ENCODE peak calls at places on chromosome 13, in five cellular contexts. One of them, this sample, is unnamed.

GRCh38 chr13:90717451-90717936 is 630.0 kb upstream of the MIR17HG start:
- DNase-seq in IMR-90: peak
- DNase-seq in nephron progenitor cell: no peak
- DNase-seq in AG09309: peak
- DNase-seq in GM06990: no peak
- DNase-seq in this sample: no peak

GRCh38 chr13:24512208-24513068 is at the start of gene PARP4:
- DNase-seq in nephron progenitor cell: peak
- DNase-seq in IMR-90: peak
- DNase-seq in AG09309: no peak
- DNase-seq in GM06990: peak
- DNase-seq in this sample: peak

GRCh38 chr13:51636349-51636890 is 52.2 kb downstream of the WDFY2 start:
- DNase-seq in GM06990: no peak
- DNase-seq in IMR-90: no peak
- DNase-seq in AG09309: no peak
- DNase-seq in nephron progenitor cell: no peak
- DNase-seq in this sample: no peak

GRCh38 chr13:49806126-49806536 is 13.6 kb upstream of the KPNA3 start:
- DNase-seq in IMR-90: no peak
- DNase-seq in nephron progenitor cell: no peak
- DNase-seq in GM06990: no peak
- DNase-seq in AG09309: no peak
- DNase-seq in this sample: no peak

GRCh38 chr13:33137726-33138125 is 121.5 kb downstream of the KL start:
- DNase-seq in IMR-90: no peak
- DNase-seq in nephron progenitor cell: no peak
- DNase-seq in GM06990: no peak
- DNase-seq in AG09309: no peak
- DNase-seq in this sample: no peak

GRCh38 chr13:23673354-23673753 is 103.1 kb downstream of the TNFRSF19 start:
- DNase-seq in IMR-90: peak
- DNase-seq in GM06990: no peak
- DNase-seq in AG09309: peak
- DNase-seq in nephron progenitor cell: no peak
- DNase-seq in this sample: no peak

GRCh38 chr13:111904166-111904565 is 162.8 kb upstream of the SOX1 start:
- DNase-seq in AG09309: no peak
- DNase-seq in IMR-90: no peak
- DNase-seq in nephron progenitor cell: no peak
- DNase-seq in GM06990: no peak
- DNase-seq in this sample: no peak

GRCh38 chr13:110301606-110302131 is 5.3 kb downstream of the COL4A1 start:
- DNase-seq in GM06990: no peak
- DNase-seq in IMR-90: peak
- DNase-seq in AG09309: no peak
- DNase-seq in nephron progenitor cell: no peak
- DNase-seq in this sample: no peak

GRCh38 chr13:44004881-44005280 is 125.2 kb downstream of the LACC1 start:
- DNase-seq in AG09309: peak
- DNase-seq in nephron progenitor cell: no peak
- DNase-seq in IMR-90: peak
- DNase-seq in GM06990: no peak
- DNase-seq in this sample: no peak

GRCh38 chr13:94534171-94534570 is 54.7 kb upstream of the DCT start:
- DNase-seq in IMR-90: peak
- DNase-seq in AG09309: no peak
- DNase-seq in nephron progenitor cell: no peak
- DNase-seq in GM06990: no peak
- DNase-seq in this sample: no peak

GRCh38 chr13:93603043-93603442 is 376.4 kb downstream of the GPC6 start:
- DNase-seq in IMR-90: peak
- DNase-seq in nephron progenitor cell: no peak
- DNase-seq in AG09309: peak
- DNase-seq in GM06990: no peak
- DNase-seq in this sample: no peak

GRCh38 chr13:113835461-113836274 is 28.2 kb downstream of the GAS6 start:
- DNase-seq in AG09309: peak
- DNase-seq in GM06990: no peak
- DNase-seq in nephron progenitor cell: peak
- DNase-seq in IMR-90: peak
- DNase-seq in this sample: peak

GRCh38 chr13:59747529-59747928 is 416.2 kb downstream of the DIAPH3 start:
- DNase-seq in IMR-90: no peak
- DNase-seq in nephron progenitor cell: no peak
- DNase-seq in AG09309: no peak
- DNase-seq in GM06990: no peak
- DNase-seq in this sample: no peak

GRCh38 chr13:34300559-34300958 is 482.6 kb downstream of the RFC3 start:
- DNase-seq in AG09309: no peak
- DNase-seq in nephron progenitor cell: no peak
- DNase-seq in IMR-90: no peak
- DNase-seq in GM06990: no peak
- DNase-seq in this sample: no peak

GRCh38 chr13:110055089-110055488 is 251.9 kb downstream of the COL4A1 start:
- DNase-seq in nephron progenitor cell: no peak
- DNase-seq in GM06990: no peak
- DNase-seq in AG09309: no peak
- DNase-seq in IMR-90: peak
- DNase-seq in this sample: no peak

GRCh38 chr13:39498471-39499114 is 104.4 kb downstream of the LHFPL6 start:
- DNase-seq in GM06990: no peak
- DNase-seq in nephron progenitor cell: no peak
- DNase-seq in IMR-90: no peak
- DNase-seq in AG09309: no peak
- DNase-seq in this sample: no peak

GRCh38 chr13:84810781-84811180 is 928.5 kb upstream of the SLITRK1 start:
- DNase-seq in AG09309: no peak
- DNase-seq in IMR-90: no peak
- DNase-seq in GM06990: no peak
- DNase-seq in nephron progenitor cell: no peak
- DNase-seq in this sample: no peak

GRCh38 chr13:76644906-76645305 is 241.3 kb downstream of the KCTD12 start:
- DNase-seq in IMR-90: no peak
- DNase-seq in nephron progenitor cell: no peak
- DNase-seq in GM06990: no peak
- DNase-seq in AG09309: no peak
- DNase-seq in this sample: no peak

GRCh38 chr13:40506592-40507446 is 159.6 kb downstream of the FOXO1 start:
- DNase-seq in AG09309: no peak
- DNase-seq in nephron progenitor cell: no peak
- DNase-seq in IMR-90: no peak
- DNase-seq in GM06990: no peak
- DNase-seq in this sample: no peak

GRCh38 chr13:42580644-42581043 is 6.7 kb downstream of the TNFSF11 start:
- DNase-seq in AG09309: no peak
- DNase-seq in nephron progenitor cell: no peak
- DNase-seq in IMR-90: no peak
- DNase-seq in GM06990: no peak
- DNase-seq in this sample: no peak

GRCh38 chr13:32423592-32423991 is 4.3 kb downstream of the N4BP2L1 start:
- DNase-seq in nephron progenitor cell: no peak
- DNase-seq in AG09309: no peak
- DNase-seq in GM06990: no peak
- DNase-seq in IMR-90: no peak
- DNase-seq in this sample: no peak

GRCh38 chr13:33832872-33833271 is 14.9 kb downstream of the RFC3 start:
- DNase-seq in GM06990: no peak
- DNase-seq in AG09309: no peak
- DNase-seq in IMR-90: no peak
- DNase-seq in nephron progenitor cell: no peak
- DNase-seq in this sample: no peak

GRCh38 chr13:113049521-113049941 is 56.1 kb upstream of the F7 start:
- DNase-seq in IMR-90: no peak
- DNase-seq in nephron progenitor cell: no peak
- DNase-seq in AG09309: no peak
- DNase-seq in GM06990: no peak
- DNase-seq in this sample: peak

GRCh38 chr13:77859450-77859849 is 59.2 kb downstream of the EDNRB start:
- DNase-seq in nephron progenitor cell: no peak
- DNase-seq in AG09309: no peak
- DNase-seq in GM06990: no peak
- DNase-seq in IMR-90: peak
- DNase-seq in this sample: no peak

GRCh38 chr13:57716295-57716694 is 84.8 kb downstream of the PCDH17 start:
- DNase-seq in GM06990: no peak
- DNase-seq in nephron progenitor cell: no peak
- DNase-seq in IMR-90: no peak
- DNase-seq in AG09309: no peak
- DNase-seq in this sample: no peak

GRCh38 chr13:111856571-111856970 is 210.4 kb upstream of the SOX1 start:
- DNase-seq in nephron progenitor cell: no peak
- DNase-seq in AG09309: no peak
- DNase-seq in GM06990: no peak
- DNase-seq in IMR-90: no peak
- DNase-seq in this sample: no peak

GRCh38 chr13:97395437-97396136 is 38.4 kb upstream of the RAP2A start:
- DNase-seq in IMR-90: peak
- DNase-seq in AG09309: peak
- DNase-seq in nephron progenitor cell: no peak
- DNase-seq in GM06990: no peak
- DNase-seq in this sample: no peak

GRCh38 chr13:97030705-97031452 is 36.6 kb upstream of the OXGR1 start:
- DNase-seq in AG09309: peak
- DNase-seq in GM06990: no peak
- DNase-seq in nephron progenitor cell: no peak
- DNase-seq in IMR-90: peak
- DNase-seq in this sample: no peak

GRCh38 chr13:111202745-111203144 is 87.6 kb downstream of the ARHGEF7 start:
- DNase-seq in IMR-90: peak
- DNase-seq in GM06990: peak
- DNase-seq in AG09309: peak
- DNase-seq in nephron progenitor cell: no peak
- DNase-seq in this sample: no peak

GRCh38 chr13:104006625-104007061 is 940.4 kb upstream of the SLC10A2 start:
- DNase-seq in GM06990: no peak
- DNase-seq in IMR-90: peak
- DNase-seq in nephron progenitor cell: no peak
- DNase-seq in AG09309: no peak
- DNase-seq in this sample: no peak

GRCh38 chr13:71054358-71054757 is 812.6 kb downstream of the DACH1 start:
- DNase-seq in IMR-90: no peak
- DNase-seq in AG09309: no peak
- DNase-seq in GM06990: no peak
- DNase-seq in nephron progenitor cell: no peak
- DNase-seq in this sample: no peak

GRCh38 chr13:107742544-107742943 is 472.8 kb downstream of the LIG4 start:
- DNase-seq in nephron progenitor cell: no peak
- DNase-seq in GM06990: no peak
- DNase-seq in IMR-90: no peak
- DNase-seq in AG09309: no peak
- DNase-seq in this sample: no peak
- TF ChIP-seq CTCF in nephron progenitor cell: no peak
- TF ChIP-seq CTCF in GM06990: no peak
- TF ChIP-seq CTCF in IMR-90: peak
- TF ChIP-seq CTCF in AG09309: no peak
- TF ChIP-seq CTCF in this sample: peak

GRCh38 chr13:46006688-46007452 is 45.7 kb downstream of the ZC3H13 start:
- DNase-seq in nephron progenitor cell: no peak
- DNase-seq in GM06990: no peak
- DNase-seq in AG09309: no peak
- DNase-seq in IMR-90: peak
- DNase-seq in this sample: no peak

GRCh38 chr13:46015374-46015773 is 37.2 kb downstream of the ZC3H13 start:
- DNase-seq in AG09309: peak
- DNase-seq in GM06990: no peak
- DNase-seq in nephron progenitor cell: no peak
- DNase-seq in IMR-90: no peak
- DNase-seq in this sample: no peak

GRCh38 chr13:46008631-46009030 is 43.9 kb downstream of the ZC3H13 start:
- DNase-seq in IMR-90: no peak
- DNase-seq in nephron progenitor cell: no peak
- DNase-seq in GM06990: no peak
- DNase-seq in AG09309: no peak
- DNase-seq in this sample: no peak

GRCh38 chr13:46012404-46012803 is 40.1 kb downstream of the ZC3H13 start:
- DNase-seq in nephron progenitor cell: no peak
- DNase-seq in IMR-90: no peak
- DNase-seq in AG09309: no peak
- DNase-seq in GM06990: no peak
- DNase-seq in this sample: no peak

GRCh38 chr13:46010148-46010547 is 42.4 kb downstream of the ZC3H13 start:
- DNase-seq in nephron progenitor cell: no peak
- DNase-seq in AG09309: no peak
- DNase-seq in GM06990: no peak
- DNase-seq in IMR-90: no peak
- DNase-seq in this sample: no peak
- TF ChIP-seq CTCF in nephron progenitor cell: peak
- TF ChIP-seq CTCF in AG09309: peak
- TF ChIP-seq CTCF in GM06990: no peak
- TF ChIP-seq CTCF in IMR-90: peak
- TF ChIP-seq CTCF in this sample: peak

DNA sequence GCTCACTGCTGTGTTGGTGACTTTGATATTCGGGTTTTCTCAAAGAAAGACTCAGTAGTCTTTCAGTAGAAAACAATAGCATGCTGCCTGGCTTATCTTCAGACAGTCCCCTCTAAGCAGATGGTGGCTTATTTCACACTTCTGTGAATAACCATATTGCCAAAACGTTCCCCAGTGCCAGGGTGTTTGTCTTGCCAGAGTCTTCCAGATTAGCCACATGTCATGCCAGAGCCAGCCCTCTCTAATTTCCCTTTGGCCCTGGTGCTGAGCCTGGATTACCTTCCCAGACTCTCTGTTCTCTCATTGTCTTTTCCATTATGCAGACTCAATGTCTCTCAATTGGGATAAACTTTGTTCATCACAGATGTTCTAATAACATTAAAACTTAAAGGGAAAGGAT is 488.0 kb upstream of the ATXN8OS start:
- DNase-seq in GM06990: no peak
- DNase-seq in AG09309: no peak
- DNase-seq in nephron progenitor cell: no peak
- DNase-seq in IMR-90: no peak
- DNase-seq in this sample: no peak
- TF ChIP-seq CTCF in GM06990: no peak
- TF ChIP-seq CTCF in AG09309: no peak
- TF ChIP-seq CTCF in nephron progenitor cell: no peak
- TF ChIP-seq CTCF in IMR-90: no peak
- TF ChIP-seq CTCF in this sample: no peak

DNA sequence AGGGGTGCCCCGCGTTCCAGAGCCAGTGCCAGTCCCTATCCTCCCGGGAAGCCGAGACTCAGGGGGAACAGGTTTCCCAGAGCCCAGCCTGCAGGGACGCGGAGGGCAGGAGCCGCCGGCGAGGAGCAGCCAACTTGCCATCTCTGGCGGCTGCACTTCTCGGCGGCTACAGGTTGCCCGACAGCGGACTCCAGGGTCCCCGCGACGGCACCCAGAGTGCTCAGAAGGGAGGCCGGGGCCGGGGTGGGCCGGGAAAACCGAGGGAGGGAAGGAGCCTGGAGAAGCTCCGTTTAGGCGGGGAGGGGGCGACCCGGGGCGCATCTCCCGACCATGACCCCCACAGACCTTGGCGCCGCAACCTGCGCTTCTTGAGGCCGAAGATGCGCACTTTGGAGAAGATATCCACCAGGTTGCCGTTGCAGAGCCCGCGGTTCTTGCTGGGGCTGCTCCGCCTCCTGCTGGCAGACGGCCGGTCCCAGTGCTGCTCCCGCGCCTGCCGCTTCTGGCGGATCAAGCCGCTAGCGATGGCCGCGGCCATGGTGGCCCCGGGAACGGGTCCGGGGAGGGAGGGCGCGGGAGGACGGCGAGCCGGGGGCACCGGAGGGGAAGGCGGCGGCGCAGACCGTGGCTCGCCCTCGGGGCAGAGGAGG is 463.8 kb downstream of the ITGBL1 start:
- DNase-seq in GM06990: no peak
- DNase-seq in nephron progenitor cell: peak
- DNase-seq in AG09309: no peak
- DNase-seq in IMR-90: no peak
- DNase-seq in this sample: peak
- TF ChIP-seq CTCF in GM06990: no peak
- TF ChIP-seq CTCF in nephron progenitor cell: peak
- TF ChIP-seq CTCF in AG09309: peak
- TF ChIP-seq CTCF in IMR-90: no peak
- TF ChIP-seq CTCF in this sample: peak

This sample was measured in glutamatergic neuron.